ENCODE peak calls at places on chromosomes 3 and 15, in six cellular contexts. X is HepG2, V is esophagus muscularis mucosa, Q is sigmoid colon, G is SK-N-SH, Y is stomach. M is an unnamed sample.

GRCh38 chr3:159252772-159253384 is 451.0 kb downstream of the MFSD1 start:
- DNase-seq in X (peak), V (no peak), Q (no peak), G (peak), Y (no peak), M (no peak)

GRCh38 chr3:156477306-156477705 is 77.6 kb downstream of the SSR3 start:
- DNase-seq in X (no peak), V (no peak), Q (no peak), G (no peak), Y (no peak), M (no peak)

GRCh38 chr3:123338021-123338619 is 110.8 kb downstream of the ADCY5 start:
- DNase-seq in X (no peak), V (no peak), Q (peak), G (no peak), Y (no peak), M (no peak)

GRCh38 chr3:100893590-100893989 is 99.6 kb downstream of the ABI3BP start:
- DNase-seq in X (peak), V (no peak), Q (no peak), G (peak), Y (no peak), M (no peak)

GRCh38 chr3:63853106-63853505 is 10.5 kb downstream of the THOC7 start:
- DNase-seq in X (no peak), V (no peak), Q (no peak), G (no peak), Y (no peak), M (no peak)

GRCh38 chr3:14237431-14237830 is 58.8 kb downstream of the LSM3 start:
- DNase-seq in X (no peak), V (no peak), Q (no peak), G (no peak), Y (no peak), M (peak)

GRCh38 chr15:23857028-23857641 is 170.0 kb upstream of the NDN start:
- DNase-seq in X (peak), V (no peak), Q (no peak), G (peak), Y (peak), M (no peak)

GRCh38 chr15:62165029-62165792 is at the start of gene C2CD4B:
- DNase-seq in X (no peak), V (no peak), Q (no peak), G (peak), Y (peak), M (peak)

GRCh38 chr3:196641278-196642058 is 2.0 kb downstream of the NRROS start:
- DNase-seq in X (no peak), V (no peak), Q (no peak), G (no peak), Y (no peak), M (no peak)

GRCh38 chr3:178415384-178415783 is 120.9 kb upstream of the KCNMB2 start:
- DNase-seq in X (no peak), V (no peak), Q (no peak), G (no peak), Y (no peak), M (no peak)

DNA sequence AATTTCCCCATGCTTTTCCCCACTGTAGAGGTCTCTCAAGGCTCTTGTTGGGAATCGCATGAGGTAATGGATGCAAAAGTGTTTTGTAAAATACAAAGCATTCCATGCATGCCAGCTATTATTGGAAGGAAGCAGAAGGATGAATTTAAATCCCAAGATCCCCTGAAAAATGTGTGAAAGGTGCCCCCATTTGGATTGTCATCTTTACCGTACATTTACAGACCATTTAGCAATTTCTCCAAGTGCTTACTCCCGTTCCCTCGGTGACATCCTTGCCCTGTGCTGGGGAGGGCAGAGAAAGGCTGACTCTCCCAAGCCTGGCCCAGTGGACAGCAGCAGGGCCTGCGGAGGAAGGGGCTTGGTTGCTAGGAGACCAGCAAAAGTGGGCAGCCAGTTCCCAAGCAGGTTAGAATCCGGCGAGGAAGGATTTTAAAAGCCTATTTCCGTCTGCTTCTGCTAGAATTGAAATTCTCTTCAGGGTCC is 31.1 kb upstream of the NEO1 start:
- DNase-seq in X (no peak), V (no peak), Q (no peak), G (no peak), Y (no peak), M (no peak)
- TF ChIP-seq POLR2AphosphoS5 in X (no peak), V (no peak), Q (no peak), G (no peak), Y (no peak), M (no peak)

GRCh38 chr15:82855286-82856092 is 46.1 kb downstream of the WHAMM start:
- DNase-seq in X (no peak), V (no peak), Q (no peak), G (no peak), Y (peak), M (no peak)
- TF ChIP-seq EP300 in X (no peak), V (no peak), Q (no peak), G (no peak), Y (no peak), M (no peak)

GRCh38 chr3:185959609-185960517 is 22.0 kb upstream of the TRA2B start:
- DNase-seq in X (peak), V (no peak), Q (no peak), G (no peak), Y (no peak), M (no peak)
- TF ChIP-seq POLR2AphosphoS5 in X (no peak), V (peak), Q (no peak), G (no peak), Y (peak), M (no peak)

GRCh38 chr15:91670108-91670507 is 183.4 kb upstream of the SLCO3A1 start:
- DNase-seq in X (no peak), V (no peak), Q (no peak), G (no peak), Y (no peak), M (no peak)

GRCh38 chr15:91664224-91664836 is 189.2 kb upstream of the SLCO3A1 start:
- DNase-seq in X (no peak), V (no peak), Q (no peak), G (no peak), Y (no peak), M (no peak)

GRCh38 chr15:91668370-91668769 is 185.1 kb upstream of the SLCO3A1 start:
- DNase-seq in X (no peak), V (no peak), Q (no peak), G (no peak), Y (no peak), M (no peak)
- TF ChIP-seq EP300 in X (no peak), V (no peak), Q (no peak), G (no peak), Y (no peak), M (no peak)

DNA sequence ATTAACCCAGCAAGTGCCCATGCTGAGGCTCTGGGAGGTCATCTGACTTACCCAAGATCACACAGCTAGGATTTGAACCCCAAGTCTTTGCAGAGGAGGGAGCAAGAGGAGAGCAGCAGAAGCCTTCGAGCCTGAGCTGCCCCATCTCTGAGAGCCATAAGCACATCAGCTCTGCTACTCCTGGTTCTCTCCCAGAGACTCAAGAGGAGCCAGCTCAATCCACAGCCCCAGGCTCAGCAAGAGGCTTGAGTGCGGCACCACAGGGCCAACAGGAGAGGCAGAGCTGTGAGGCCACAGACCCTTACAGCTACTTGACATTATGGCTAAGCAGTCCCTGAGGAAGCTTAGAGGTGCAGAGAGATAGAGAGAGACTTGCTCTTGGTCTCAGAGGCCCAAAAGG is 15.9 kb upstream of the NTRK3 start:
- DNase-seq in X (no peak), V (no peak), Q (no peak), G (no peak), Y (no peak), M (no peak)
- TF ChIP-seq POLR2AphosphoS5 in X (no peak), V (no peak), Q (no peak), G (no peak), Y (no peak), M (no peak)

GRCh38 chr3:71868891-71869290 is 83.9 kb upstream of the PROK2 start:
- DNase-seq in X (no peak), V (peak), Q (no peak), G (no peak), Y (no peak), M (no peak)
- TF ChIP-seq EP300 in X (no peak), V (no peak), Q (no peak), G (no peak), Y (no peak), M (no peak)

GRCh38 chr3:13013151-13013561 is 60.1 kb downstream of the IQSEC1 start:
- DNase-seq in X (no peak), V (no peak), Q (peak), G (no peak), Y (no peak), M (no peak)

GRCh38 chr3:13012228-13012691 is 61.0 kb downstream of the IQSEC1 start:
- DNase-seq in X (no peak), V (no peak), Q (peak), G (no peak), Y (peak), M (no peak)

GRCh38 chr3:13010770-13011169 is 62.5 kb downstream of the IQSEC1 start:
- DNase-seq in X (no peak), V (no peak), Q (no peak), G (no peak), Y (no peak), M (no peak)

GRCh38 chr3:13009946-13010315 is 63.3 kb downstream of the IQSEC1 start:
- DNase-seq in X (no peak), V (no peak), Q (no peak), G (no peak), Y (no peak), M (no peak)

DNA sequence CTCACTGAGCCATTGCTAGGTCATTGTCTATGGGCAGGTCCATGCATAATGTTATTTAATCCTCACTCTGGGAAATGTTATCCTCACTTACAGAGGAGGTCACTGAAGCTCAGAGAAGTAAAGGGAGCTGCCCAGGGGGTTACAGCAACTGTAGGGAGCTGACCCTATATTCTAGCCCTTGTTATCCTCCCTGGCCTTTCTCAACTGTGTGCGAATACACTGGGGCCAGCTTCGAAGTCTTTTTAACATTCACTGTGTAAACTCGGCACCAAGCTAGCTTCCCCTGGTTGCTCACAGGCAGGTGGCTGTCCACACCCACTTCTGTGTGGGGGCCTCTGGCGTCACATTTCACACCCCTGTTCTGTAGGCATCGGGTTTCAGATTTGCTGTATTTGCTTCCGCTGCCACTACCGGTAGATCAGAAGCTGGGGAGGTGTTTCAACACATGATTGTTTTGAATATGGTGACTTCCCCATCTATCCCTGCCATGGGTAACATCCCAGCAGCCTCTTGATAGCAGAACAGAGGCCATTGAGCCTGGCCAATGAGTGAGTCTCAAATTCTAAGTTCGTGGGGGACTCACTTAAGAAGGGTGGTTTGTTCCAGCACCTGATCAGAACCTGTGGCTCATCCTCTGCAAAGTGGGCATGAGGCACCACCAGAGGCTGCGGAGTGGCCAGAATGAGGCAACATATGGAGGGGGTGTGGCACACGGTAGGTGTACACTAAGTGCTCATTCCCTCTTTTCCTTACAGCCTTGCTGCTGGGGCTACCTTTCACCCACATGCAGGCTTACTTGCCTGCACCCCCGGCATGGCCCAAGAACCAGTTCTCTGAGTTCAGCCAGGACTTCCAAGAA is 61.6 kb downstream of the IQSEC1 start:
- DNase-seq in X (peak), V (no peak), Q (peak), G (no peak), Y (peak), M (peak)
- TF ChIP-seq POLR2AphosphoS5 in X (no peak), V (no peak), Q (no peak), G (no peak), Y (peak), M (peak)

GRCh38 chr3:134039161-134039862 is 9.6 kb upstream of the SLCO2A1 start:
- DNase-seq in X (peak), V (peak), Q (peak), G (no peak), Y (peak), M (no peak)
- TF ChIP-seq EP300 in X (no peak), V (no peak), Q (no peak), G (no peak), Y (no peak), M (no peak)

GRCh38 chr3:105719791-105720190 is 149.0 kb downstream of the CBLB start:
- DNase-seq in X (no peak), V (no peak), Q (no peak), G (no peak), Y (no peak), M (no peak)
- TF ChIP-seq POLR2AphosphoS5 in X (no peak), V (no peak), Q (no peak), G (no peak), Y (no peak), M (no peak)

GRCh38 chr3:194307849-194308248 is 43.3 kb downstream of the CPN2 start:
- DNase-seq in X (no peak), V (no peak), Q (peak), G (no peak), Y (no peak), M (no peak)
- TF ChIP-seq EP300 in X (no peak), V (no peak), Q (no peak), G (no peak), Y (no peak), M (no peak)

M was measured in upper lobe of left lung.